ENCODE peak calls at places on chromosome 13, in eight cellular contexts. D, A, B, V, F, P, K and J are unnamed samples.

GRCh38 chr13:44573790-44574465 is 2.2 kb downstream of the TSC22D1 start:
- DNase-seq in D (peak; percentile 78), A (peak; percentile 40), B (peak; percentile 62), V (no peak), F (peak; percentile 13), P (peak; percentile 67), K (peak; percentile 24), J (no peak)

GRCh38 chr13:84366484-84366883 is 484.2 kb upstream of the SLITRK1 start:
- DNase-seq in D (peak; percentile 45), A (no peak), B (no peak), V (no peak), F (no peak), P (peak; percentile 7), K (no peak), J (no peak)

GRCh38 chr13:46134961-46135522 is 30.2 kb upstream of the CPB2 start:
- DNase-seq in D (peak; percentile 62), A (peak; percentile 72), B (no peak), V (no peak), F (no peak), P (peak; percentile 2), K (no peak), J (peak; percentile 48)

GRCh38 chr13:59157181-59157580 is 1006.5 kb downstream of the DIAPH3 start:
- DNase-seq in D (no peak), A (no peak), B (no peak), V (no peak), F (no peak), P (no peak), K (no peak), J (no peak)

GRCh38 chr13:49584771-49585182 is 581 bp downstream of the RCBTB1 start:
- DNase-seq in D (peak; percentile 15), A (no peak), B (no peak), V (no peak), F (no peak), P (peak; percentile 6), K (peak; percentile 4), J (no peak)

GRCh38 chr13:33351324-33351723 is 65.8 kb upstream of the STARD13 start:
- DNase-seq in D (peak; percentile 83), A (no peak), B (peak; percentile 38), V (no peak), F (no peak), P (peak; percentile 64), K (no peak), J (peak; percentile 14)

GRCh38 chr13:98026457-98026857 is 73.0 kb downstream of the IPO5 start:
- DNase-seq in D (peak; percentile 66), A (no peak), B (no peak), V (no peak), F (no peak), P (peak; percentile 40), K (no peak), J (no peak)

GRCh38 chr13:108214511-108215383 is 589 bp downstream of the LIG4 start:
- DNase-seq in D (peak; percentile 22), A (peak; percentile 47), B (no peak), V (peak; percentile 49), F (no peak), P (no peak), K (peak; percentile 36), J (no peak)

GRCh38 chr13:67736646-67737420 is 506.7 kb upstream of the PCDH9 start:
- DNase-seq in D (peak; percentile 78), A (peak; percentile 64), B (no peak), V (no peak), F (no peak), P (peak; percentile 68), K (no peak), J (peak; percentile 53)

GRCh38 chr13:81874681-81875661 is 1534.0 kb upstream of the SPRY2 start:
- DNase-seq in D (no peak), A (no peak), B (no peak), V (no peak), F (no peak), P (no peak), K (no peak), J (no peak)

GRCh38 chr13:110480161-110480560 is 81.4 kb downstream of the RAB20 start:
- DNase-seq in D (no peak), A (no peak), B (no peak), V (no peak), F (no peak), P (no peak), K (no peak), J (no peak)

GRCh38 chr13:44312898-44313551 is 60.6 kb upstream of the SERP2 start:
- DNase-seq in D (peak; percentile 76), A (no peak), B (peak; percentile 83), V (no peak), F (no peak), P (peak; percentile 95), K (no peak), J (peak; percentile 81)

GRCh38 chr13:49457221-49457620 is 13.1 kb downstream of the SETDB2 start:
- DNase-seq in D (peak; percentile 40), A (no peak), B (no peak), V (no peak), F (no peak), P (peak; percentile 63), K (no peak), J (no peak)

GRCh38 chr13:75416327-75417005 is 65.5 kb downstream of the TBC1D4 start:
- DNase-seq in D (no peak), A (peak; percentile 30), B (no peak), V (no peak), F (no peak), P (no peak), K (no peak), J (no peak)
- TF ChIP-seq CTCF in D (no peak), A (no peak), B (no peak), V (no peak), F (no peak), P (no peak), K (no peak), J (no peak)

GRCh38 chr13:103514188-103514587 is 448.0 kb upstream of the SLC10A2 start:
- DNase-seq in D (no peak), A (no peak), B (no peak), V (no peak), F (no peak), P (no peak), K (no peak), J (no peak)

GRCh38 chr13:103515410-103515809 is 449.2 kb upstream of the SLC10A2 start:
- DNase-seq in D (no peak), A (no peak), B (no peak), V (no peak), F (no peak), P (no peak), K (no peak), J (no peak)

GRCh38 chr13:103510007-103510406 is 443.8 kb upstream of the SLC10A2 start:
- DNase-seq in D (no peak), A (no peak), B (no peak), V (peak; percentile 47), F (no peak), P (no peak), K (no peak), J (no peak)
- TF ChIP-seq CTCF in D (no peak), A (no peak), B (no peak), V (no peak), F (no peak), P (no peak), K (no peak), J (peak; percentile 28)

GRCh38 chr13:40779796-40780285 is 8.9 kb upstream of the MRPS31 start:
- DNase-seq in D (no peak), A (no peak), B (no peak), V (no peak), F (no peak), P (no peak), K (no peak), J (no peak)

GRCh38 chr13:40777957-40778235 is 6.9 kb upstream of the MRPS31 start:
- DNase-seq in D (peak; percentile 6), A (no peak), B (no peak), V (no peak), F (no peak), P (no peak), K (no peak), J (no peak)

GRCh38 chr13:40781717-40782116 is 7.7 kb upstream of the SLC25A15 start:
- DNase-seq in D (no peak), A (no peak), B (no peak), V (no peak), F (no peak), P (no peak), K (no peak), J (no peak)

GRCh38 chr13:40779049-40779448 is 8.1 kb upstream of the MRPS31 start:
- DNase-seq in D (no peak), A (no peak), B (no peak), V (no peak), F (no peak), P (no peak), K (no peak), J (no peak)

GRCh38 chr13:40780822-40781401 is 8.5 kb upstream of the SLC25A15 start:
- DNase-seq in D (peak; percentile 76), A (no peak), B (no peak), V (no peak), F (peak; percentile 24), P (peak; percentile 20), K (no peak), J (no peak)
- TF ChIP-seq CTCF in D (peak; percentile 45), A (no peak), B (peak; percentile 21), V (no peak), F (peak; percentile 45), P (peak; percentile 12), K (no peak), J (no peak)

GRCh38 chr13:31049083-31049482 is 112.6 kb downstream of the HSPH1 start:
- DNase-seq in D (no peak), A (no peak), B (no peak), V (no peak), F (no peak), P (no peak), K (no peak), J (no peak)

GRCh38 chr13:31051999-31052398 is 109.7 kb downstream of the HSPH1 start:
- DNase-seq in D (no peak), A (no peak), B (no peak), V (no peak), F (no peak), P (peak; percentile 8), K (no peak), J (no peak)

GRCh38 chr13:31049833-31050232 is 111.9 kb downstream of the HSPH1 start:
- DNase-seq in D (no peak), A (no peak), B (no peak), V (no peak), F (no peak), P (no peak), K (no peak), J (no peak)

GRCh38 chr13:31052478-31052877 is 109.2 kb downstream of the HSPH1 start:
- DNase-seq in D (no peak), A (no peak), B (no peak), V (no peak), F (no peak), P (no peak), K (no peak), J (no peak)

DNA sequence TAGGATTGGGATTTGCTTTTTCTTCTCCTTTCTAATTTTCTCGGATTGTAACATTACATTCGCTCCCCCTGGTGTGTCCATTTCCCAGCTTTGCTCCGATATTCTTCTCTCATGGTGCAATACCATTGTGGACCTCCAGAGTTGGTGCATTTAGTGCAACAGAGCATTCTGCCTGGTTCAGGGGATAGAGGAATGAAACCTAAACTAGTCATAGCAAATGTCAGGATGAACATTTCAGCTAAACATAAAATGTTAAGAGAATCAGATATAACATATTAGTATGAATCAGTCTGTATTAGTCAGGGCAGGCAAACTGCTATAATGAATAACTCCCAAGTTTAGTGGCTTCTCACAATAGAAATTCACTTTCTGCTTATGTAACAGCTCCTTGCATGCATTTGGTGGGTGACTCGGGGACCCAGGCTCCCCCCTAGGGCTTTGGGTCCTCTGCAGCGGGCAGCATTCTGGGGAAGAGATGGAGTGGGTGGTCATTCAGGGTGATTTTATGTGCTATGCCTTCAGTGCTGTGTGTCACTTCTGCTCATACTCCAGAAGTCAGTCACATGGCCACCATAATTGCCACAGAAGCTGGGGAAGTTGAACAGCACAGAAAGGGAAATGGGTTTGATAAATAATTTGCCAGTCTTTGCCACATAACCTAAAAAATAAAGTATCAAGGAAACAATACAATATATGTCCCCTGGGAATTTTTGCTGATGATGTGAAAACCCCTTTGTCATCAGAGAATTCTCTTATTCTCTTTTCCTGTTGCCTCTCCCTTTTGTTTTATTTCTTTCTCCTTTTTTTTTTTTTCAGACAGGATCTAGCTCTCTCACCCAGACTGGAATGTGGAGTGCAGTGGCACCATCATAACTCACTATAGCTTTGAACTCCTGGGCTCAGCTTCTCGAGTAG is 111.0 kb downstream of the HSPH1 start:
- DNase-seq in D (peak; percentile 41), A (no peak), B (no peak), V (no peak), F (peak; percentile 29), P (peak; percentile 57), K (no peak), J (no peak)
- TF ChIP-seq CTCF in D (peak; percentile 57), A (peak; percentile 36), B (peak; percentile 53), V (no peak), F (no peak), P (peak; percentile 33), K (peak; percentile 9), J (peak; percentile 21)